ENCODE peak calls at places on chromosomes 5 and 9, in five cellular contexts. P is CD14-positive monocyte, E is choroid plexus epithelial cell, S is fibroblast of lung, O is sigmoid colon. H is an unnamed sample.

GRCh38 chr9:85212209-85212608 is 529.5 kb downstream of the AGTPBP1 start:
- DNase-seq in P (no peak), E (peak; percentile 5), S (peak; percentile 91), O (no peak), H (no peak)

GRCh38 chr9:32918628-32919027 is 82.8 kb downstream of the APTX start:
- DNase-seq in P (no peak), E (no peak), S (no peak), O (no peak), H (no peak)

GRCh38 chr5:74801941-74802340 is 34.9 kb downstream of the NSA2 start:
- DNase-seq in P (no peak), E (no peak), S (peak; percentile 16), O (no peak), H (no peak)

GRCh38 chr5:149357370-149358293 is at the start of gene PCYOX1L:
- DNase-seq in P (peak; percentile 91), E (peak; percentile 97), S (peak; percentile 95), O (peak; percentile 98), H (peak; percentile 97)

GRCh38 chr9:84668204-84669007 is 1.1 kb upstream of the NTRK2 start:
- DNase-seq in P (no peak), E (peak; percentile 36), S (peak; percentile 59), O (no peak), H (peak; percentile 92)

GRCh38 chr5:158976035-158976434 is 123.7 kb downstream of the EBF1 start:
- DNase-seq in P (no peak), E (peak; percentile 92), S (peak; percentile 94), O (no peak), H (no peak)

GRCh38 chr5:83404182-83404712 is 67.3 kb upstream of the VCAN start:
- DNase-seq in P (no peak), E (no peak), S (no peak), O (no peak), H (no peak)

GRCh38 chr9:131995382-131995781 is 84.3 kb downstream of the MED27 start:
- DNase-seq in P (no peak), E (no peak), S (no peak), O (no peak), H (no peak)

GRCh38 chr9:122201641-122202040 is 27.1 kb downstream of the LHX6 start:
- DNase-seq in P (no peak), E (peak; percentile 78), S (peak; percentile 63), O (no peak), H (no peak)

GRCh38 chr9:77594963-77595362 is 53.2 kb downstream of the GNA14 start:
- DNase-seq in P (no peak), E (no peak), S (no peak), O (no peak), H (no peak)

GRCh38 chr5:9431496-9432258 is 114.2 kb downstream of the SEMA5A start:
- DNase-seq in P (no peak), E (peak; percentile 24), S (peak; percentile 40), O (no peak), H (no peak)

GRCh38 chr5:157431544-157432200 is 28.3 kb upstream of the NIPAL4 start:
- DNase-seq in P (peak; percentile 51), E (peak; percentile 82), S (peak; percentile 58), O (no peak), H (no peak)

GRCh38 chr9:69097053-69097452 is 61.5 kb downstream of the FXN start:
- DNase-seq in P (no peak), E (peak; percentile 91), S (peak; percentile 83), O (no peak), H (no peak)

GRCh38 chr5:94893404-94894145 is 275.1 kb downstream of the SLF1 start:
- DNase-seq in P (no peak), E (peak; percentile 64), S (peak; percentile 19), O (no peak), H (no peak)

GRCh38 chr9:137394866-137395665 is 27.9 kb downstream of the EXD3 start:
- DNase-seq in P (no peak), E (no peak), S (no peak), O (no peak), H (no peak)

GRCh38 chr9:20014168-20014567 is 225.3 kb upstream of the SLC24A2 start:
- DNase-seq in P (no peak), E (no peak), S (no peak), O (no peak), H (no peak)

GRCh38 chr5:59021837-59022514 is 439.1 kb downstream of the RAB3C start:
- DNase-seq in P (no peak), E (no peak), S (no peak), O (peak; percentile 81), H (no peak)

GRCh38 chr5:157793298-157793791 is 49.8 kb downstream of the LSM11 start:
- DNase-seq in P (no peak), E (no peak), S (no peak), O (no peak), H (no peak)

GRCh38 chr5:57036621-57037160 is 84.8 kb upstream of the MIER3 start:
- DNase-seq in P (no peak), E (no peak), S (no peak), O (no peak), H (no peak)

GRCh38 chr9:72886386-72886785 is 66.5 kb downstream of the ALDH1A1 start:
- DNase-seq in P (no peak), E (no peak), S (no peak), O (no peak), H (no peak)

DNA sequence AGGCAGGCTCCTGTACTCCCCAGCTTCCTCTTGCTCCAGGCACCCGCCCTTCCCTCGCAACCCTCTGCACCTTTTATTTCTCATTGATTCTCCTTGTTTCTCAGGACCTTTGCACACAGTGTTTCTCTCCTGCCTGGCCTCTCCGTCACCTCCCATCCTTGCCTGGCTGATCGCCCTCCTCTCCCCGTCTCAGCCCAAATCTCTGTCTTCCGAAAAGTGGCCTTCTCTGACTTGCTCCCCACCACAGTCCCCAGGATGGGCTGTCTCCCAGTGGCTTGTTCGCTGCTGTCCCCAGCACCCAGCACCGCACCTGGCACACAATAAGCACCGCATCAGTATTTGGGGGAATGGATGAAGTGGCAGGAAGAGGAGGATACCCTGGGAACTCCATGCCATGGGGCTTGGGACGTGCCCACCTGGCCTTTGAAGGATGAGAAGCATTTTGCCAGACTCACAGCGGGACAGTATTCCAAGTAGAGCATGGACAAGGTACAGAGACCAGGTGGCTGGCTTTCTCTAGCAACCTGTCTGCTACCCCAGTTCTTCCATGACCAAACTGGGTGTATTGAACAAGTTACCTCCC is 62.5 kb downstream of the LMX1B start:
- DNase-seq in P (no peak), E (no peak), S (no peak), O (no peak), H (no peak)
- TF ChIP-seq CTCF in P (no peak), E (no peak), S (no peak), O (no peak), H (no peak)

GRCh38 chr9:116151199-116151598 is 2.4 kb upstream of the PAPPA start:
- DNase-seq in P (no peak), E (no peak), S (no peak), O (no peak), H (no peak)

GRCh38 chr9:116151966-116152381 is 1.6 kb upstream of the PAPPA start:
- DNase-seq in P (no peak), E (peak; percentile 94), S (peak; percentile 93), O (no peak), H (no peak)

GRCh38 chr9:116153765-116154333 is at the start of gene PAPPA:
- DNase-seq in P (no peak), E (no peak), S (no peak), O (no peak), H (no peak)

GRCh38 chr9:116152941-116153764 is 438 bp upstream of the PAPPA start:
- DNase-seq in P (no peak), E (peak; percentile 86), S (peak; percentile 63), O (no peak), H (no peak)

GRCh38 chr9:116152390-116152789 is 1.2 kb upstream of the PAPPA start:
- DNase-seq in P (no peak), E (peak; percentile 81), S (no peak), O (no peak), H (no peak)
- TF ChIP-seq CTCF in P (no peak), E (peak; percentile 50), S (no peak), O (no peak), H (peak; percentile 82)

GRCh38 chr9:96245399-96245798 is 56.6 kb downstream of the HSD17B3 start:
- DNase-seq in P (no peak), E (no peak), S (no peak), O (no peak), H (no peak)
- TF ChIP-seq CTCF in P (no peak), E (no peak), S (no peak), O (no peak), H (peak; percentile 51)

GRCh38 chr5:107063511-107063910 is 607.2 kb downstream of the EFNA5 start:
- DNase-seq in P (no peak), E (peak; percentile 4), S (peak; percentile 27), O (no peak), H (no peak)

GRCh38 chr5:107072440-107072839 is 598.3 kb downstream of the EFNA5 start:
- DNase-seq in P (no peak), E (peak; percentile 40), S (peak; percentile 75), O (no peak), H (no peak)

GRCh38 chr5:107072967-107073366 is 597.8 kb downstream of the EFNA5 start:
- DNase-seq in P (no peak), E (no peak), S (no peak), O (no peak), H (no peak)

GRCh38 chr5:107068782-107069181 is 602.0 kb downstream of the EFNA5 start:
- DNase-seq in P (no peak), E (no peak), S (no peak), O (no peak), H (no peak)

DNA sequence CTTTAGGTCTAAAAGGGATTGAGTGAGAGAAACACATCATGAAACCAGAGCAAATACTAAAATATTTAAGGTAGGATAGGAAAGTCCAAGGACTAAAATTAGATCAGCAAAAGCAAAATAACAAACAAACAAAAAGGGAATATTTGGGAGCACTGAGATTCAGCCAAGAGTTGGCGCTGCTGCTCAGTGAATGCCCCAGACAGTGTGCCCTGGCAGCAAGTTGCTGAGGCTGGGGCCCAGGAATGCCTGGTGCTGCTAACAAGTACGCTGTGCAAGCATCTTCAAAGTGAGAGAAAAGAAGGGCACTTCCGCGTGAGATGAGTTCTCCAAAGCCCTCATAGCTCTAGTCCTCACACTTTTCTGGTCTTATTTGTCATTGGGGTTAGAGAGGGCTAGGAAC is 603.3 kb downstream of the EFNA5 start:
- DNase-seq in P (no peak), E (no peak), S (peak; percentile 9), O (no peak), H (no peak)
- TF ChIP-seq CTCF in P (no peak), E (no peak), S (no peak), O (no peak), H (no peak)

GRCh38 chr5:28468121-28468520 is 1429.7 kb upstream of the CDH9 start:
- DNase-seq in P (no peak), E (peak; percentile 44), S (no peak), O (no peak), H (no peak)

GRCh38 chr5:28473531-28474107 is 1435.2 kb upstream of the CDH9 start:
- DNase-seq in P (no peak), E (peak; percentile 78), S (peak; percentile 10), O (no peak), H (no peak)
- TF ChIP-seq CTCF in P (no peak), E (peak; percentile 77), S (peak; percentile 9), O (no peak), H (peak; percentile 73)

GRCh38 chr9:2600307-2600706 is 21.3 kb upstream of the VLDLR start:
- DNase-seq in P (no peak), E (no peak), S (no peak), O (no peak), H (no peak)
- TF ChIP-seq CTCF in P (no peak), E (no peak), S (no peak), O (no peak), H (peak; percentile 45)

GRCh38 chr9:88990721-88991065 is 575 bp upstream of the S1PR3 start:
- DNase-seq in P (no peak), E (no peak), S (no peak), O (no peak), H (no peak)
- TF ChIP-seq CTCF in P (no peak), E (peak; percentile 29), S (no peak), O (no peak), H (peak; percentile 33)